ENCODE peak calls at places on chromosomes 16 and 17, in six cellular contexts. L is GM13977, U is GM12865, X is cardiac fibroblast, A is brain microvascular endothelial cell, O is dorsolateral prefrontal cortex. W is an unnamed sample.

GRCh38 chr16:80852261-80852872 is 48.0 kb upstream of the CDYL2 start:
- DNase-seq in U (peak), A (peak), O (no peak), X (peak), L (peak), W (peak)

GRCh38 chr17:8964801-8965393 is 610 bp downstream of the PIK3R5 start:
- DNase-seq in X (no peak), L (no peak), O (no peak), A (no peak), U (peak), W (no peak)

GRCh38 chr17:35082073-35082657 is 18.7 kb upstream of the RFFL start:
- DNase-seq in L (no peak), U (peak), O (no peak), A (peak), X (peak), W (peak)

GRCh38 chr17:66952031-66952524 is 12.4 kb upstream of the CACNG4 start:
- DNase-seq in U (no peak), O (no peak), X (peak), L (no peak), A (peak), W (no peak)

GRCh38 chr17:15171433-15172047 is 93.6 kb downstream of the PMP22 start:
- DNase-seq in A (peak), X (peak), O (peak), L (no peak), U (peak), W (peak)

GRCh38 chr16:10225653-10226052 is 43.4 kb upstream of the GRIN2A start:
- DNase-seq in U (no peak), O (no peak), L (no peak), A (no peak), X (no peak), W (no peak)

GRCh38 chr16:16143038-16143763 is 80.1 kb downstream of the ABCC6 start:
- DNase-seq in O (no peak), A (peak), U (peak), X (no peak), L (no peak), W (peak)

GRCh38 chr16:78034530-78034929 is 12.2 kb downstream of the CLEC3A start:
- DNase-seq in U (peak), A (no peak), O (no peak), L (no peak), X (no peak), W (no peak)

GRCh38 chr17:39757931-39758873 is 20.5 kb downstream of the GRB7 start:
- DNase-seq in X (no peak), A (no peak), O (no peak), U (peak), L (peak), W (no peak)

GRCh38 chr17:80123791-80124190 is 22.4 kb downstream of the GAA start:
- DNase-seq in O (no peak), L (peak), X (peak), A (no peak), U (no peak), W (no peak)

GRCh38 chr17:80559688-80560290 is 15.2 kb downstream of the RPTOR start:
- DNase-seq in X (peak), O (no peak), L (no peak), U (no peak), A (peak), W (no peak)

GRCh38 chr16:72201387-72201786 is 29.4 kb upstream of the PMFBP1 start:
- DNase-seq in O (no peak), A (no peak), X (no peak), U (no peak), L (no peak), W (no peak)

GRCh38 chr17:6639651-6640535 is 618 bp downstream of the KIAA0753 start:
- DNase-seq in L (peak), O (peak), X (peak), U (peak), A (no peak), W (peak)

GRCh38 chr17:66345264-66345663 is 42.9 kb downstream of the PRKCA start:
- DNase-seq in X (no peak), L (no peak), O (no peak), U (no peak), A (no peak), W (peak)

GRCh38 chr17:74235040-74235581 is 21.7 kb downstream of the TTYH2 start:
- DNase-seq in O (no peak), U (peak), L (peak), A (no peak), X (no peak), W (no peak)

GRCh38 chr17:20174588-20175265 is 165.6 kb downstream of the SPECC1 start:
- DNase-seq in X (peak), O (no peak), L (no peak), U (no peak), A (peak), W (no peak)

GRCh38 chr17:31321971-31322370 is 549 bp upstream of the EVI2A start:
- DNase-seq in A (no peak), U (no peak), O (no peak), X (no peak), L (no peak), W (no peak)

GRCh38 chr17:80987941-80988461 is 3.6 kb upstream of the CHMP6 start:
- DNase-seq in O (no peak), L (no peak), U (no peak), A (no peak), X (no peak), W (peak)

GRCh38 chr17:36859701-36860100 is 77.6 kb upstream of the LHX1 start:
- DNase-seq in U (no peak), L (no peak), X (no peak), A (no peak), O (no peak), W (no peak)

GRCh38 chr17:60371818-60372510 is 20.0 kb downstream of the USP32 start:
- DNase-seq in X (no peak), A (no peak), O (no peak), L (no peak), U (no peak), W (no peak)

GRCh38 chr16:86048882-86049585 is 150.1 kb downstream of the IRF8 start:
- DNase-seq in O (peak), L (no peak), U (no peak), A (no peak), X (no peak), W (no peak)

GRCh38 chr16:35221482-35222185 is 1762.2 kb downstream of the TP53TG3F start:
- DNase-seq in X (no peak), U (no peak), L (no peak), O (no peak), A (no peak), W (no peak)

GRCh38 chr17:72152392-72152727 is 31.5 kb downstream of the SOX9 start:
- DNase-seq in U (no peak), X (peak), A (peak), O (no peak), L (no peak), W (no peak)

GRCh38 chr17:41692722-41693521 is 4.2 kb downstream of the EIF1 start:
- DNase-seq in A (no peak), O (no peak), X (peak), U (peak), L (no peak), W (no peak)

GRCh38 chr16:66549284-66550131 is at the start of gene TK2:
- DNase-seq in A (peak), L (peak), X (peak), U (peak), O (peak), W (peak)
- TF ChIP-seq CTCF in A (peak), L (peak), X (no peak), U (no peak), O (no peak), W (no peak)

GRCh38 chr16:65123846-65124513 is 2.1 kb upstream of the CDH11 start:
- DNase-seq in X (no peak), A (no peak), L (peak), U (peak), O (no peak), W (no peak)
- TF ChIP-seq CTCF in X (no peak), A (peak), L (no peak), U (no peak), O (no peak), W (no peak)

DNA sequence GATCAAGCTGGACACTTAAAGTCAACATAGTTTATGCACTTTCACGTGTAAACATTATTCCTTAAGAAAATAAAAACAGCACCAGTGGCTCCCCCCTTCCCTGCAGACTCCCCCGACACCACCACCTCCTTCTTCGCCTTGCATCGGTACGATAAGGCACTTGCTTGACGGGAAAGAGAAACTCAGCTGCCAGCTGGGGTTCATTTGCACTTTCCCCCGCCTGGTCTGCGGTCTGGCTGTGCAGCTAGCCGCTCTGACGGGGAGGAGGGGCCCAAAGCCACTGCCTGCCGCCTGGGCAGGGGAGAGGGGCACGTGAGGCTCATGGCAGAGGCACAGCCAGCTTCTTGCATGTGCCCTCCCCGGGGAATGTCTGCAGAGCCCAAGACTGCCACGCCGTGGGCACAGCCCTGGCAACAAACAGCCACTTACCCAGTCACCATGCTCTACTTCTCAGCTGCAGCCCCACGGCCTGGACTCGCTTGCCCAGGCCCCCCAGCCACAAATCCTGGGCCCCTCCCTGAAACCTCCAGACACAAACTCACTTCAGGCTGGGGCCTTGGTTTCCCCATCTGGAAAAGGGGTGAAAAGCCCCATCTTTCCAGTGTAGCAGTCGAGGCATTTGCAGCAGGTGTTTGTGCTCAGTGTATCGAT is 16.5 kb upstream of the PRM1 start:
- DNase-seq in U (peak), O (peak), X (peak), L (peak), A (peak), W (peak)
- TF ChIP-seq CTCF in U (peak), O (peak), X (no peak), L (peak), A (no peak), W (no peak)

GRCh38 chr17:16352838-16353701 is at the start of gene CENPV:
- DNase-seq in L (peak), X (no peak), O (peak), U (peak), A (peak), W (peak)
- TF ChIP-seq CTCF in L (peak), X (no peak), O (no peak), U (peak), A (no peak), W (no peak)

DNA sequence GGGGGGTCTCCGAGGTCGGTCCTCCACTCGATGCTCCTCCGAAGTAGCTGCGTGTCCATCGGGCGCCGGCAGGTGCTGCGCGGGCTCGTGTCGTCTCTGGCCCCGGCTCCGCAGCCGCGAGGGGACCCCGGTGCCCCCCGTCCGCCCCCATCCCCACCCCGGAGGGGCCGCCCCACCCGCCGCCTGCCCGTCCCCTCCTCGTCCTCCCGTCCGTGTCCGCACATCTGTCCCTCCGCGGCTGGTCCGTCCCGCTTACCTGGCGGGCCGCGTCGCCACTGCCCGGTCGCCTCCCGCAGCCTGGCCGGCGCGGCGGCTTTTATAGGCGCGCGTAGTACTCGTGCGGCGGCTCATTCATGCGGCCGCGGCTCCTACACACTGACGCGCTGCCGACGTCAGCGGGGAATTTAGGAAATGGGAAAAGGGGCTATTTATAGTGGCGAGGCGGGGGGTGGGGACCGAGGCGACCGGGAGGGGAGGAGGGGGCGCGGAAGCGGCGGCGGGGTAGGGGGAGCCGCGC is 4.0 kb upstream of the HIC1 start:
- DNase-seq in O (peak), U (no peak), A (no peak), X (peak), L (no peak), W (no peak)
- TF ChIP-seq CTCF in O (no peak), U (no peak), A (no peak), X (no peak), L (no peak), W (no peak)

GRCh38 chr16:12499032-12499735 is 304.5 kb downstream of the CPPED1 start:
- DNase-seq in L (no peak), X (no peak), A (no peak), O (no peak), U (no peak), W (no peak)
- TF ChIP-seq CTCF in L (no peak), X (no peak), A (no peak), O (peak), U (no peak), W (no peak)

DNA sequence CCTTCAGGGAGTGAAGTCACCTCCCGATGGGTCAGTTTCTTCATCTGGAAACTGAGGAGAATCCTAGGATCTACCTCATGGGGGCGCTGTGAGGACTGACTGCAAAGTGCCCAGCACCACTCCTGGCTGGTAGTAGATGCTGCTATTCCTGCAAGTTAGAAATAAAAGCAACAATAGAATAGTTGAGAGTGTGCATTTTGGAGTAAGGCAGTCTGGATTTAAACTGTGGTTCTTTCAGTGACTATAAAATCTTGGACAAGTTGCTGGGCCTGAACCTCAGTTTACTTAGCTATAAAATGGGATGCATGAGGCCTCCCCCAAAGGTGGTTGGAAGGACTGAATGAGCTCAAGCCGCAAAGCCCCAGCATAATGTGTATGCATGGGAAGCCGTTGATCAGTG is 70.6 kb downstream of the CYB5B start:
- DNase-seq in U (peak), O (no peak), A (no peak), L (peak), X (peak), W (peak)
- TF ChIP-seq CTCF in U (peak), O (no peak), A (peak), L (peak), X (peak), W (peak)